ENCODE peak calls at places on chromosomes 11 and 22, in eight cellular contexts. O, P, A, G, V, F, L and Q are unnamed samples.

GRCh38 chr22:22810018-22810427 is 77.6 kb upstream of the IGLL5 start:
- DNase-seq in G (peak; percentile 78), V (peak; percentile 12), L (peak; percentile 56), A (no peak), P (no peak), F (peak; percentile 80), O (peak; percentile 88), Q (peak; percentile 51)

GRCh38 chr22:26751217-26751616 is 93.8 kb downstream of the MIAT start:
- DNase-seq in F (no peak), L (no peak), P (no peak), G (no peak), A (peak; percentile 71), O (peak; percentile 85), V (no peak), Q (no peak)

GRCh38 chr22:21978564-21979386 is 3.8 kb downstream of the TOP3B start:
- DNase-seq in F (no peak), P (no peak), A (no peak), L (no peak), O (no peak), G (no peak), V (no peak), Q (peak; percentile 16)

GRCh38 chr11:122797651-122798050 is 40.6 kb upstream of the CRTAM start:
- DNase-seq in G (no peak), F (no peak), O (no peak), P (no peak), V (no peak), A (no peak), L (no peak), Q (no peak)

GRCh38 chr22:35894937-35895708 is 133.5 kb downstream of the RBFOX2 start:
- DNase-seq in V (peak; percentile 89), F (no peak), A (no peak), L (no peak), P (peak; percentile 28), G (no peak), O (no peak), Q (peak; percentile 29)

GRCh38 chr11:37689951-37690350 is 1091.9 kb upstream of the RAG2 start:
- DNase-seq in P (no peak), O (no peak), G (no peak), V (peak; percentile 5), L (no peak), F (no peak), A (no peak), Q (no peak)

GRCh38 chr11:67389477-67389876 is 2.3 kb upstream of the RAD9A start:
- DNase-seq in L (peak; percentile 81), O (peak; percentile 91), V (peak; percentile 33), A (peak; percentile 75), F (peak; percentile 42), G (no peak), P (peak; percentile 79), Q (peak; percentile 75)

GRCh38 chr11:6856871-6857270 is 6.0 kb upstream of the OR10A2 start:
- DNase-seq in P (no peak), G (no peak), O (no peak), V (peak; percentile 62), A (no peak), F (no peak), L (no peak), Q (no peak)

GRCh38 chr22:30572840-30573593 is 1.4 kb downstream of the GAL3ST1 start:
- DNase-seq in P (no peak), V (no peak), A (no peak), F (no peak), O (peak; percentile 43), G (no peak), L (peak; percentile 54), Q (no peak)